ENCODE peak calls at places on chromosomes 1 and 21, in ten cellular contexts. Z is LoVo; P is AML-193; L is kidney; W is Jurkat, Clone E6-1; Y is endothelial cell; Q is epithelial cell of esophagus; X is upper lobe of left lung; R is NCI-H1930; S is PC-9. H is an unnamed sample.

GRCh38 chr1:93575586-93576271 is 105.9 kb downstream of the BCAR3 start:
- DNase-seq in Z (no peak), P (no peak), L (no peak), W (no peak), Y (no peak), Q (peak; percentile 56), X (no peak), R (no peak), S (no peak), H (peak; percentile 37)

GRCh38 chr1:231404318-231404717 is 17.8 kb downstream of the EGLN1 start:
- DNase-seq in Z (no peak), P (no peak), L (no peak), W (no peak), Y (no peak), Q (no peak), X (no peak), R (no peak), S (no peak), H (no peak)

GRCh38 chr1:156750932-156751723 is at the start of gene HDGF:
- DNase-seq in Z (no peak), P (peak; percentile 17), L (peak; percentile 91), W (no peak), Y (peak; percentile 61), Q (peak; percentile 42), X (peak; percentile 93), R (no peak), S (no peak), H (no peak)

GRCh38 chr1:14944471-14944981 is 209.0 kb upstream of the TMEM51 start:
- DNase-seq in Z (no peak), P (no peak), L (peak; percentile 65), W (no peak), Y (no peak), Q (no peak), X (no peak), R (no peak), S (no peak), H (no peak)

GRCh38 chr1:93640656-93641440 is 40.8 kb downstream of the BCAR3 start:
- DNase-seq in Z (no peak), P (no peak), L (no peak), W (no peak), Y (no peak), Q (no peak), X (no peak), R (no peak), S (no peak), H (no peak)

GRCh38 chr1:107135466-107135865 is 5.4 kb upstream of the NTNG1 start:
- DNase-seq in Z (peak; percentile 54), P (no peak), L (no peak), W (peak; percentile 37), Y (peak; percentile 68), Q (peak; percentile 73), X (no peak), R (no peak), S (no peak), H (no peak)

GRCh38 chr1:23098463-23099170 is 70.0 kb downstream of the LUZP1 start:
- DNase-seq in Z (peak; percentile 74), P (peak; percentile 35), L (no peak), W (peak; percentile 67), Y (peak; percentile 61), Q (peak; percentile 78), X (no peak), R (peak; percentile 47), S (peak; percentile 47), H (peak; percentile 54)

GRCh38 chr21:43864806-43865470 is at the start of gene AGPAT3:
- DNase-seq in Z (peak; percentile 8), P (no peak), L (no peak), W (no peak), Y (no peak), Q (no peak), X (peak; percentile 91), R (peak; percentile 13), S (no peak), H (no peak)

GRCh38 chr1:211536606-211537005 is 42.4 kb downstream of the SLC30A1 start:
- DNase-seq in Z (no peak), P (no peak), L (no peak), W (no peak), Y (no peak), Q (no peak), X (no peak), R (no peak), S (no peak), H (no peak)

GRCh38 chr1:207805841-207806421 is 54.1 kb downstream of the CD46 start:
- DNase-seq in Z (no peak), P (no peak), L (peak; percentile 87), W (no peak), Y (no peak), Q (peak; percentile 97), X (no peak), R (no peak), S (no peak), H (no peak)

GRCh38 chr1:25844485-25845337 is 14.5 kb downstream of the AUNIP start:
- DNase-seq in Z (no peak), P (peak; percentile 4), L (no peak), W (no peak), Y (no peak), Q (no peak), X (no peak), R (no peak), S (no peak), H (no peak)

GRCh38 chr1:70966018-70966638 is 81.5 kb downstream of the PTGER3 start:
- DNase-seq in Z (peak; percentile 10), P (peak; percentile 30), L (no peak), W (peak; percentile 43), Y (no peak), Q (peak; percentile 36), X (no peak), R (no peak), S (no peak), H (peak; percentile 4)

GRCh38 chr1:236110137-236110536 is 32.2 kb upstream of the GPR137B start:
- DNase-seq in Z (no peak), P (no peak), L (no peak), W (no peak), Y (no peak), Q (no peak), X (peak; percentile 42), R (no peak), S (no peak), H (no peak)

GRCh38 chr21:28228624-28228995 is 764.1 kb downstream of the LTN1 start:
- DNase-seq in Z (no peak), P (no peak), L (no peak), W (no peak), Y (no peak), Q (no peak), X (no peak), R (no peak), S (no peak), H (no peak)

GRCh38 chr1:110916669-110917306 is 43.8 kb downstream of the CD53 start:
- DNase-seq in Z (peak; percentile 76), P (peak; percentile 52), L (no peak), W (peak; percentile 55), Y (no peak), Q (peak; percentile 79), X (no peak), R (no peak), S (peak; percentile 88), H (no peak)

GRCh38 chr1:224127925-224128819 is 14.3 kb downstream of the FBXO28 start:
- DNase-seq in Z (no peak), P (no peak), L (no peak), W (no peak), Y (no peak), Q (peak; percentile 38), X (no peak), R (no peak), S (peak; percentile 56), H (no peak)

GRCh38 chr1:116466810-116467557 is 93.9 kb downstream of the ATP1A1 start:
- DNase-seq in Z (no peak), P (no peak), L (no peak), W (no peak), Y (no peak), Q (peak; percentile 62), X (no peak), R (no peak), S (peak; percentile 59), H (no peak)

GRCh38 chr1:182484531-182485257 is 34.7 kb downstream of the RGSL1 start:
- DNase-seq in Z (no peak), P (peak; percentile 98), L (no peak), W (peak; percentile 96), Y (peak; percentile 23), Q (peak; percentile 27), X (no peak), R (no peak), S (no peak), H (peak; percentile 1)

GRCh38 chr1:77834771-77835334 is 53.6 kb upstream of the NEXN start:
- DNase-seq in Z (no peak), P (no peak), L (no peak), W (no peak), Y (no peak), Q (peak; percentile 13), X (no peak), R (peak; percentile 16), S (no peak), H (no peak)

GRCh38 chr1:115291731-115292130 is 46.3 kb downstream of the NGF start:
- DNase-seq in Z (no peak), P (no peak), L (no peak), W (no peak), Y (no peak), Q (no peak), X (no peak), R (no peak), S (no peak), H (no peak)

GRCh38 chr1:54864460-54865208 is 22.4 kb downstream of the DHCR24 start:
- DNase-seq in Z (no peak), P (no peak), L (no peak), W (no peak), Y (no peak), Q (no peak), X (no peak), R (no peak), S (no peak), H (no peak)

GRCh38 chr21:37642493-37642892 is 273.8 kb downstream of the KCNJ6 start:
- DNase-seq in Z (peak; percentile 18), P (no peak), L (no peak), W (peak; percentile 41), Y (no peak), Q (peak; percentile 72), X (no peak), R (peak; percentile 44), S (peak; percentile 38), H (no peak)

GRCh38 chr1:3501856-3502665 is 47.6 kb downstream of the ARHGEF16 start:
- DNase-seq in Z (no peak), P (no peak), L (peak; percentile 95), W (no peak), Y (peak; percentile 69), Q (peak; percentile 36), X (peak; percentile 89), R (no peak), S (no peak), H (peak; percentile 41)

GRCh38 chr1:15382601-15383518 is 26.8 kb upstream of the EFHD2 start:
- DNase-seq in Z (no peak), P (no peak), L (no peak), W (no peak), Y (no peak), Q (no peak), X (no peak), R (no peak), S (no peak), H (no peak)

GRCh38 chr1:172821609-172822274 is 162.8 kb downstream of the FASLG start:
- DNase-seq in Z (no peak), P (no peak), L (no peak), W (no peak), Y (no peak), Q (peak; percentile 5), X (no peak), R (no peak), S (no peak), H (peak; percentile 4)

GRCh38 chr1:240803151-240803550 is 191.2 kb upstream of the GREM2 start:
- DNase-seq in Z (peak; percentile 61), P (no peak), L (no peak), W (no peak), Y (no peak), Q (peak; percentile 76), X (no peak), R (no peak), S (no peak), H (no peak)

GRCh38 chr1:98323396-98323795 is 338.1 kb upstream of the SNX7 start:
- DNase-seq in Z (peak; percentile 56), P (peak; percentile 77), L (no peak), W (no peak), Y (no peak), Q (peak; percentile 96), X (no peak), R (no peak), S (peak; percentile 92), H (no peak)